ENCODE peak calls at places on chromosomes 5 and 9, in eight cellular contexts. J, Z, A, T, P, X, E and S are unnamed samples.

GRCh38 chr5:125409101-125409495 is 662.7 kb upstream of the ZNF608 start:
- DNase-seq in J (no peak), Z (no peak), A (no peak), T (no peak), P (no peak), X (no peak), E (no peak), S (no peak)

GRCh38 chr5:21140987-21141386 is 1153.0 kb upstream of the CDH18 start:
- DNase-seq in J (no peak), Z (no peak), A (no peak), T (no peak), P (no peak), X (no peak), E (no peak), S (no peak)

GRCh38 chr9:125593581-125593980 is 113.4 kb downstream of the MAPKAP1 start:
- DNase-seq in J (no peak), Z (peak), A (no peak), T (no peak), P (no peak), X (no peak), E (no peak), S (no peak)

GRCh38 chr5:17123785-17124184 is 93.6 kb upstream of the BASP1 start:
- DNase-seq in J (no peak), Z (no peak), A (no peak), T (no peak), P (no peak), X (no peak), E (no peak), S (no peak)

GRCh38 chr5:116536279-116537161 is 38.1 kb downstream of the SEMA6A start:
- DNase-seq in J (no peak), Z (no peak), A (no peak), T (no peak), P (no peak), X (peak), E (no peak), S (no peak)

GRCh38 chr5:66136053-66136452 is 8.0 kb upstream of the SREK1 start:
- DNase-seq in J (no peak), Z (no peak), A (no peak), T (no peak), P (no peak), X (no peak), E (no peak), S (no peak)

GRCh38 chr9:92954078-92954861 is 6.9 kb downstream of the FGD3 start:
- DNase-seq in J (peak), Z (peak), A (no peak), T (no peak), P (no peak), X (peak), E (peak), S (no peak)

GRCh38 chr9:36204906-36205547 is 14.3 kb downstream of the CLTA start:
- DNase-seq in J (no peak), Z (no peak), A (no peak), T (peak), P (no peak), X (no peak), E (no peak), S (no peak)

GRCh38 chr5:54703091-54703490 is 185.5 kb downstream of the SNX18 start:
- DNase-seq in J (peak), Z (no peak), A (no peak), T (no peak), P (no peak), X (peak), E (no peak), S (no peak)

GRCh38 chr9:130304643-130305042 is 39.1 kb downstream of the HMCN2 start:
- DNase-seq in J (no peak), Z (no peak), A (no peak), T (no peak), P (no peak), X (no peak), E (no peak), S (no peak)